ENCODE peak calls at places on chromosomes 3 and 15, in four cellular contexts. T is mucosa of descending colon, Y is suprapubic skin, F is endothelial cell of umbilical vein. E is an unnamed sample. For H3K9me3, the result is how much of the 10 kb centered on the place peaks cover.

GRCh38 chr3:170741756-170742530 is 128.1 kb downstream of the RPL22L1 start:
- DNase-seq in Y (no peak), T (no peak), F (no peak), E (no peak)

GRCh38 chr3:196694202-196694638 is 17.8 kb downstream of the CEP19 start:
- DNase-seq in Y (no peak), F (no peak), T (no peak), E (no peak)

GRCh38 chr3:130604806-130605205 is 87.8 kb downstream of the COL6A6 start:
- DNase-seq in F (no peak), Y (no peak), T (no peak), E (no peak)

GRCh38 chr3:139588450-139588849 is 48.9 kb upstream of the RBP1 start:
- DNase-seq in F (no peak), Y (no peak), T (peak), E (peak)

GRCh38 chr3:171556574-171557145 is 96.5 kb upstream of the TNIK start:
- DNase-seq in Y (no peak), F (no peak), T (no peak), E (no peak)

GRCh38 chr3:190591080-190591479 is 77.2 kb downstream of the IL1RAP start:
- DNase-seq in Y (no peak), F (no peak), T (no peak), E (no peak)

GRCh38 chr3:187571701-187572100 is 98.5 kb downstream of the SST start:
- DNase-seq in T (no peak), F (no peak), Y (no peak), E (no peak)

GRCh38 chr15:23387791-23388190 is 33.2 kb downstream of the GOLGA8S start:
- DNase-seq in T (no peak), Y (no peak), F (no peak), E (no peak)

GRCh38 chr3:53166781-53167291 is 5.8 kb downstream of the PRKCD start:
- DNase-seq in T (no peak), Y (no peak), F (peak), E (peak)

GRCh38 chr3:7978104-7978457 is 523.5 kb upstream of the LMCD1 start:
- DNase-seq in T (no peak), F (no peak), Y (no peak), E (peak)

GRCh38 chr3:69442771-69443197 is 56.9 kb upstream of the FRMD4B start:
- DNase-seq in Y (no peak), T (no peak), F (no peak), E (no peak)

GRCh38 chr15:75069301-75069925 is 46.0 kb downstream of the PPCDC start:
- DNase-seq in Y (no peak), T (no peak), F (no peak), E (no peak)

GRCh38 chr15:44811347-44811746 is 75.0 kb downstream of the TRIM69 start:
- DNase-seq in T (peak), F (no peak), Y (no peak), E (no peak)

GRCh38 chr3:196868297-196868661 is 559 bp downstream of the SENP5 start:
- DNase-seq in Y (no peak), T (peak), F (no peak), E (peak)

GRCh38 chr3:36393563-36393962 is 13.3 kb downstream of the STAC start:
- DNase-seq in F (no peak), T (no peak), Y (no peak), E (no peak)

GRCh38 chr3:107184375-107184774 is 192.9 kb upstream of the CCDC54 start:
- DNase-seq in Y (no peak), F (no peak), T (no peak), E (no peak)

GRCh38 chr3:32004111-32004790 is 22.7 kb downstream of the ZNF860 start:
- DNase-seq in Y (no peak), T (no peak), F (no peak), E (no peak)
- TF ChIP-seq CTCF in Y (no peak), T (no peak), F (no peak), E (no peak)

DNA sequence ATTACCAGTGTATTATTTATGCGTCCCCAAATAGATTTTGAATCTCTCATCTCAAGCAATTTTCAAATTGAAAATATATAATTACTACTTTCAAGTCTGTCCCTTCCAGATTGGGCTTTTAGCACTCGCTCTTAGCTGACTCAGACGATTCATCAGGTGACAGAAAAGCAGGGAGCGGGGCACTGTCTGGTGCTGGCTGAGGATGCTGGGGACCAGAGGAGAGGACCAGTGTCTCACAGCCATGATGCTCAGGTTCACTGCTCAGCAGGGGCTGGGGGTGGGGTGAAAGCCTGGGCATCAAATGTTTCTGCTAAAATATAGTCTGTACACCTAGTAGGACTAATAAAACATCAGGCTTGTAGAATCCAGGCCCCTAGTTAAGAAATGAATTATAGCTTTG is 199.9 kb downstream of the GABRG3 start:
- DNase-seq in Y (no peak), F (no peak), T (no peak), E (no peak)
- H3K9me3 ChIP-seq in Y (under half), F (under half), T (half or more), E (under half)

DNA sequence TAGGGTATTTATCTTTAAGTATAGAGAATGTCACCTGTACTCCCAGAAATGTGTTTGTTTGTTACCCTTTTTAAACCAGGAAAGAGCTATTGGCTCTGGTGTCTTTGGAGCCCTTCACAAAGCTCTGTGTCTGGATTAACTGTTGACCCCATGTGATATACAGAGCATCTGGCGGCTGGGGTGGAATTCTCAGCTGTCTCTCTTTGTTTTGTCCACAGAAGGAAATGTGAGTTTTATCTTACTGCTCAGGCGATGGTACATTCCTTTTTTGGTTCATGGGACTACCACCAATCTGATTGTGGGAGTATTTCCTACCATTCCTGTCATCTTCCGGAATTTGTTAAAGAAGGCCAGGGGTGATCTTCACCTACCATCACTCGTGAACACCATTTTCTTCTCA is 120.3 kb downstream of the AKAP13 start:
- DNase-seq in Y (no peak), T (no peak), F (peak), E (peak)
- H3K4me3 ChIP-seq in Y (no peak), T (no peak), F (no peak), E (peak)

GRCh38 chr3:51123531-51123930 is 261.6 kb upstream of the MANF start:
- DNase-seq in Y (no peak), T (no peak), F (no peak), E (no peak)
- TF ChIP-seq CTCF in Y (no peak), T (no peak), F (no peak), E (no peak)

GRCh38 chr3:90241481-90241880 is 1134.1 kb downstream of the EPHA3 start:
- DNase-seq in Y (no peak), F (no peak), T (no peak), E (no peak)
- H3K9me3 ChIP-seq in Y (under half), F (under half), T (under half), E (under half)

GRCh38 chr3:57545636-57546268 is 1.6 kb upstream of the DNAH12 start:
- DNase-seq in Y (no peak), F (no peak), T (no peak), E (no peak)

GRCh38 chr3:57546616-57547015 is 2.5 kb upstream of the DNAH12 start:
- DNase-seq in T (no peak), F (no peak), Y (no peak), E (no peak)

GRCh38 chr3:57538465-57538864 is 5.7 kb downstream of the DNAH12 start:
- DNase-seq in F (no peak), T (no peak), Y (no peak), E (no peak)

DNA sequence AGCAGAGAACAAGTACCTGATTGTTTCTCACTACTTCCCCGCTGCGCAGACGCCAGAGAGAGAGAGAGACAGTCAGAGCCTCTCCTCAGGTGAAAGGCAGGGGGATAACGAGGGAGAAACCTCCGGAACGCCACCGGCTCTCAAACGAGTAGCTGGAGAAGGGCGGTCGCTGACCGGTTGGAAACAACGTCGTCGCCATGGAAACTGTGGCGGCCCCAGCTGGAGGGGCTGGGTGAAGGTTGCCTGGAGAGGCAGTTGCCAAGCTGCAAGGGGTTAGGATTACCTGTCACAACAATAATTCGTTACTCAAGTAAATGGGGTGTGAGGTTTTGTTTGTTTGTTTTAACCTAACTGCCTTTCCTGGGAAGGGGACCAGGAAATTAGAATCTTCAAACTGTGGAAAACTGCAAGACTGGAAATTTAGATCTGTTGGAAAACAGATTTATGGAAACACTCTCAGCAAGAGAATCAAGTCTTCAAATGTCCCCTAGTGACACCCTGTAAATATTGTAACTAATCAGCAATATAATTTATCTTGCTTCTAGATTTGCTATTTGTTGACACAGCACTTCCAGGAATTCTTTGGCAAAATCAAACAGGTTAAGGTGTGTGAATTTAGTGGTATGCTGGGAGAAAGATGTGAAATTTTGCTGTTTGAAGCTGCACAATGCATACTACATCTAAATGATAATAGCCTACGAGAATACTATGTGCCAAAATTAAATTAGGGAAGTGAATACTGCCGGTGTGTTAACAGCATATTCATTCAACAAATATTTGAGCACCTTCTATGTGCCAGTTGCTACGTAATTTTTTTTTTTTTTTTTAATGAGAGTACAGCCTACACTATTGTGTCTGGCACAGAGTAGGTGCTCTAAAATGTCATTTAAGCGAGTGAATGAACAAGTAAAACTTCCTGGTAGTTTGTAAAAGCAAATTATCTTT is at the start of gene DNAH12:
- DNase-seq in Y (no peak), F (peak), T (peak), E (no peak)
- H3K4me3 ChIP-seq in Y (peak), F (peak), T (no peak), E (peak)

GRCh38 chr15:40739854-40740253 is 15.2 kb downstream of the RMDN3 start:
- DNase-seq in T (no peak), Y (peak), F (no peak), E (no peak)
- TF ChIP-seq CTCF in T (no peak), Y (no peak), F (no peak), E (no peak)

GRCh38 chr3:55118453-55118852 is 190.6 kb upstream of the LRTM1 start:
- DNase-seq in Y (no peak), F (no peak), T (no peak), E (no peak)
- H3K9me3 ChIP-seq in Y (under half), F (under half), T (under half), E (under half)